ENCODE peak calls at places on chromosomes 1 and 21, in eight cellular contexts. U is sigmoid colon, W is H1, R is prostate gland, K is GM12892, N is HCT116, A is upper lobe of left lung, F is esophagus muscularis mucosa. Q is an unnamed sample.

GRCh38 chr1:2854151-2854550 is 52.7 kb upstream of the TTC34 start:
- DNase-seq in F (no peak), N (no peak), W (no peak), K (no peak), R (no peak), U (no peak), A (peak), Q (no peak)

GRCh38 chr21:42150458-42151085 is 68.4 kb upstream of the ABCG1 start:
- DNase-seq in F (no peak), R (no peak), A (no peak), U (no peak), N (no peak), W (no peak), K (no peak), Q (no peak)

GRCh38 chr1:26945138-26945537 is 15.1 kb downstream of the KDF1 start:
- DNase-seq in N (no peak), F (no peak), W (no peak), A (no peak), R (no peak), K (no peak), U (no peak), Q (no peak)

GRCh38 chr1:240031414-240031813 is 60.3 kb upstream of the FMN2 start:
- DNase-seq in F (no peak), W (no peak), K (no peak), A (no peak), R (no peak), N (no peak), U (no peak), Q (no peak)

GRCh38 chr1:236394905-236395779 is 1.1 kb downstream of the EDARADD start:
- DNase-seq in N (no peak), A (peak), K (peak), U (no peak), R (peak), F (no peak), W (peak), Q (no peak)

GRCh38 chr1:64229307-64229706 is 25.9 kb downstream of the UBE2U start:
- DNase-seq in R (no peak), N (no peak), W (no peak), F (no peak), U (no peak), A (no peak), K (no peak), Q (no peak)

GRCh38 chr1:112904071-112904830 is 51.7 kb downstream of the SLC16A1 start:
- DNase-seq in F (no peak), K (no peak), R (no peak), A (no peak), U (no peak), W (peak), N (peak), Q (no peak)

GRCh38 chr21:41752231-41752681 is 14.6 kb downstream of the RIPK4 start:
- DNase-seq in K (no peak), R (no peak), W (no peak), A (peak), U (no peak), N (no peak), F (no peak), Q (no peak)

GRCh38 chr1:156815851-156816536 is 654 bp downstream of the SH2D2A start:
- DNase-seq in R (no peak), K (no peak), F (no peak), N (no peak), A (no peak), W (no peak), U (no peak), Q (no peak)

GRCh38 chr1:116259665-116260064 is 113.4 kb upstream of the ATP1A1 start:
- DNase-seq in F (peak), R (no peak), W (no peak), A (no peak), K (no peak), N (no peak), U (no peak), Q (no peak)

GRCh38 chr1:152111515-152111968 is 3.7 kb downstream of the TCHH start:
- DNase-seq in A (peak), R (no peak), W (peak), U (no peak), N (no peak), F (no peak), K (no peak), Q (no peak)

GRCh38 chr1:172143384-172144025 is 277.0 kb upstream of the C1orf105 start:
- DNase-seq in W (no peak), A (no peak), U (no peak), R (no peak), N (no peak), K (no peak), F (no peak), Q (no peak)

GRCh38 chr1:78483903-78484302 is 6.9 kb upstream of the PTGFR start:
- DNase-seq in A (no peak), K (no peak), W (no peak), N (no peak), U (no peak), F (no peak), R (no peak), Q (no peak)

GRCh38 chr1:9439074-9439761 is 100.0 kb upstream of the SLC25A33 start:
- DNase-seq in R (no peak), U (no peak), N (no peak), K (no peak), W (no peak), A (no peak), F (no peak), Q (no peak)

GRCh38 chr1:980602-981395 is 1.1 kb downstream of the PERM1 start:
- DNase-seq in A (peak), K (no peak), R (no peak), N (no peak), U (no peak), W (no peak), F (no peak), Q (no peak)

GRCh38 chr1:109482796-109483638 is 688 bp upstream of the ATXN7L2 start:
- DNase-seq in A (peak), F (no peak), R (no peak), K (no peak), N (no peak), W (peak), U (peak), Q (no peak)

GRCh38 chr1:244361764-244362473 is 89.8 kb downstream of the ADSS2 start:
- DNase-seq in K (no peak), U (no peak), N (no peak), R (peak), F (no peak), W (no peak), A (no peak), Q (no peak)

GRCh38 chr1:236494082-236494481 is 29.7 kb upstream of the LGALS8 start:
- DNase-seq in R (no peak), U (no peak), K (no peak), A (no peak), F (no peak), W (no peak), N (no peak), Q (no peak)

GRCh38 chr1:33575324-33575879 is 103.0 kb downstream of the ZSCAN20 start:
- DNase-seq in N (no peak), F (no peak), R (no peak), A (no peak), W (no peak), U (no peak), K (no peak), Q (peak)

GRCh38 chr1:212225416-212225815 is 59.8 kb upstream of the PPP2R5A start:
- DNase-seq in F (no peak), N (no peak), U (no peak), R (no peak), A (no peak), W (no peak), K (no peak), Q (no peak)

GRCh38 chr1:147748687-147749350 is 11.6 kb downstream of the GJA5 start:
- DNase-seq in W (peak), K (no peak), A (no peak), F (peak), R (no peak), U (no peak), N (no peak), Q (peak)

GRCh38 chr1:245805503-245805902 is 650.7 kb downstream of the KIF26B start:
- DNase-seq in W (no peak), K (no peak), F (no peak), A (no peak), U (no peak), N (no peak), R (no peak), Q (no peak)

GRCh38 chr1:245807954-245808719 is 653.4 kb downstream of the KIF26B start:
- DNase-seq in F (no peak), N (no peak), K (no peak), A (no peak), U (no peak), W (peak), R (no peak), Q (no peak)

GRCh38 chr1:245804696-245805095 is 649.9 kb downstream of the KIF26B start:
- DNase-seq in F (no peak), W (peak), K (no peak), R (no peak), A (no peak), N (no peak), U (no peak), Q (no peak)

GRCh38 chr1:245809361-245809760 is 654.6 kb downstream of the KIF26B start:
- DNase-seq in U (no peak), K (no peak), A (no peak), N (no peak), R (no peak), W (peak), F (no peak), Q (no peak)

GRCh38 chr1:245807306-245807705 is 652.5 kb downstream of the KIF26B start:
- DNase-seq in K (peak), F (no peak), R (no peak), A (no peak), W (peak), N (no peak), U (no peak), Q (no peak)
- TF ChIP-seq POLR2AphosphoS5 in K (no peak), F (no peak), R (no peak), A (peak), W (no peak), N (no peak), U (no peak), Q (no peak)

GRCh38 chr1:110572751-110573150 is 33.4 kb downstream of the KCNA2 start:
- DNase-seq in W (no peak), N (no peak), U (no peak), F (no peak), K (no peak), R (no peak), A (no peak), Q (no peak)
- TF ChIP-seq POLR2AphosphoS5 in W (no peak), N (no peak), U (no peak), F (no peak), K (no peak), R (no peak), A (no peak), Q (no peak)

GRCh38 chr1:184166495-184166894 is 115.0 kb downstream of the TSEN15 start:
- DNase-seq in R (no peak), F (no peak), K (no peak), U (no peak), N (no peak), W (no peak), A (no peak), Q (no peak)
- TF ChIP-seq POLR2AphosphoS5 in R (no peak), F (no peak), K (no peak), U (no peak), N (no peak), W (no peak), A (no peak), Q (no peak)

DNA sequence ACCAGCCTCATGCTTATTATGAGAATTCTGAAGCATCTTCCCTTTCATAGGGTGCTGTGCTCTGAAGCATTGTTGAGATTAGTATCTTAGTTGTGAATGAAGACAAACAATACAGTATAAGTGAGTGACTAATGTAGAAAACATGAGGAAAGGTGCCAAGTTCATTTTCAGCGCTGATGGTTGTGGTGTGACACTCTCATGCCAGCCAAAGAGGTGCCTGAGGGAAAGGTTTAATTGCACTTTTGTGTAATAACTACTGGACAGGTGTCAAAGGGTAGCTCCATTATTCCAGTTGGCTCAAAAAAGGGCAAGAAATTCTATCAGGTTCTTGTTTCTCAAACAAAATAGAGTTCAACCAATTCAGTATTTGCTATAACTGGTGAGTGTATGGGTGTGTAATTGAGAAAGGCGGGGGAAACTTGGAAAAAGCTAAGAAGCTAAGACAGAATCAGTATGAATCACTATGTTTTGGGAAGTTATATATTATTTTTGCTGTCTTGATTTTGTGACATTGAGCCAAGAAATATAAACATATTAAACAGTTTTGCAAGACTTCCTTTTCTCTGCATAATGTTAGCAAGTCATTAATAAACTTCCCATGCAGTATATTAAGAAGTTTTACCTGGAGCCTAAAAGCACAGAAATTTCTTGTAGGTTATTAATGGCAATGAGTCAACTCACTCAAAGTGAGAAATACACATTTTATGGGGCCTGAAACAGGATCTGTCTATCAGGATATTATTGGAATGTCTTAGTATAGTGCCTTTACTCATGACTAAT is 31.8 kb downstream of the KCNK2 start:
- DNase-seq in W (no peak), N (peak), R (no peak), F (no peak), U (no peak), K (no peak), A (no peak), Q (no peak)
- TF ChIP-seq POLR2AphosphoS5 in W (no peak), N (no peak), R (no peak), F (no peak), U (no peak), K (no peak), A (no peak), Q (no peak)

GRCh38 chr1:32031578-32032286 is 18.1 kb downstream of the KHDRBS1 start:
- DNase-seq in K (no peak), A (no peak), R (no peak), F (no peak), N (no peak), U (no peak), W (no peak), Q (no peak)
- TF ChIP-seq POLR2AphosphoS5 in K (no peak), A (no peak), R (peak), F (no peak), N (no peak), U (no peak), W (no peak), Q (no peak)

GRCh38 chr1:38027201-38028104 is 14.9 kb downstream of the UTP11 start:
- DNase-seq in N (no peak), R (peak), F (no peak), K (no peak), W (no peak), U (peak), A (no peak), Q (no peak)

GRCh38 chr1:38025233-38025632 is 12.7 kb downstream of the UTP11 start:
- DNase-seq in N (no peak), K (no peak), R (no peak), A (no peak), W (no peak), F (no peak), U (no peak), Q (no peak)

GRCh38 chr1:38026592-38027200 is 14.2 kb downstream of the UTP11 start:
- DNase-seq in K (no peak), N (no peak), R (peak), A (no peak), F (no peak), W (no peak), U (no peak), Q (no peak)

GRCh38 chr1:38028105-38028591 is 15.6 kb downstream of the UTP11 start:
- DNase-seq in R (no peak), A (no peak), U (no peak), N (no peak), F (no peak), W (no peak), K (peak), Q (no peak)

GRCh38 chr1:38025664-38026063 is 13.1 kb downstream of the UTP11 start:
- DNase-seq in F (no peak), U (no peak), A (no peak), W (no peak), K (no peak), R (no peak), N (no peak), Q (no peak)
- TF ChIP-seq POLR2AphosphoS5 in F (no peak), U (no peak), A (no peak), W (peak), K (peak), R (no peak), N (no peak), Q (no peak)

GRCh38 chr21:24781146-24781545 is 826.1 kb downstream of the MRPL39 start:
- DNase-seq in K (no peak), A (no peak), R (no peak), F (no peak), N (no peak), U (no peak), W (no peak), Q (no peak)
- TF ChIP-seq POLR2AphosphoS5 in K (no peak), A (no peak), R (no peak), F (no peak), N (no peak), U (no peak), W (no peak), Q (no peak)

Q was measured in vagina.